ENCODE peak calls at places on chromosomes 4 and X, in six cellular contexts. S, O, F, Y, E and U are unnamed samples.

GRCh38 chr4:24796632-24797031 is 1.3 kb downstream of the SOD3 start:
- DNase-seq in S (no peak), O (peak; percentile 44), F (no peak), Y (no peak), E (peak; percentile 45), U (no peak)

GRCh38 chrX:141960573-141960972 is 56.9 kb downstream of the MAGEC1 start:
- DNase-seq in S (no peak), O (no peak), F (peak; percentile 6), Y (no peak), E (no peak), U (no peak)

GRCh38 chr4:24186466-24186865 is 296.6 kb upstream of the PPARGC1A start:
- DNase-seq in S (no peak), O (no peak), F (no peak), Y (no peak), E (no peak), U (no peak)

GRCh38 chr4:67522851-67523671 is 22.2 kb downstream of the CENPC start:
- DNase-seq in S (no peak), O (no peak), F (peak; percentile 82), Y (no peak), E (no peak), U (peak; percentile 31)

GRCh38 chrX:149937881-149938426 is 337 bp downstream of the EOLA2 start:
- DNase-seq in S (no peak), O (no peak), F (no peak), Y (no peak), E (no peak), U (no peak)

GRCh38 chr4:102263024-102263787 is 82.1 kb downstream of the SLC39A8 start:
- DNase-seq in S (no peak), O (no peak), F (peak; percentile 64), Y (peak; percentile 51), E (no peak), U (peak; percentile 55)

GRCh38 chr4:2830632-2831610 is 12.7 kb upstream of the ADD1 start:
- DNase-seq in S (no peak), O (peak; percentile 62), F (no peak), Y (no peak), E (no peak), U (no peak)

GRCh38 chr4:123390846-123391456 is 5.6 kb upstream of the SPRY1 start:
- DNase-seq in S (no peak), O (no peak), F (peak; percentile 46), Y (peak; percentile 4), E (no peak), U (no peak)

GRCh38 chr4:59409647-59410046 is 1790.5 kb upstream of the ADGRL3 start:
- DNase-seq in S (no peak), O (no peak), F (no peak), Y (no peak), E (no peak), U (no peak)

GRCh38 chr4:91984466-91984865 is 319.3 kb upstream of the GRID2 start:
- DNase-seq in S (no peak), O (no peak), F (no peak), Y (no peak), E (no peak), U (no peak)

GRCh38 chr4:1933700-1934099 is 62.5 kb downstream of the NSD2 start:
- DNase-seq in S (no peak), O (no peak), F (no peak), Y (no peak), E (no peak), U (no peak)

GRCh38 chrX:10158279-10158939 is 1.6 kb downstream of the CLCN4 start:
- DNase-seq in S (peak; percentile 67), O (no peak), F (peak; percentile 37), Y (no peak), E (no peak), U (no peak)
- H3K27ac ChIP-seq in S (no peak overlapping the region), O (no peak overlapping the region), F (peak overlapping the region; percentile 95), Y (no peak overlapping the region), E (no peak overlapping the region), U (no peak overlapping the region)

GRCh38 chr4:77862478-77863216 is at the start of gene MRPL1:
- DNase-seq in S (peak; percentile 82), O (peak; percentile 95), F (peak; percentile 97), Y (peak; percentile 95), E (peak; percentile 97), U (peak; percentile 86)
- TF ChIP-seq CTCF in S (peak; percentile 18), O (no peak), F (no peak), Y (no peak), E (no peak), U (peak; percentile 40)

GRCh38 chr4:182238355-182238931 is 4.8 kb upstream of the TENM3 start:
- DNase-seq in S (no peak), O (no peak), F (no peak), Y (no peak), E (peak; percentile 60), U (peak; percentile 87)

GRCh38 chr4:182242793-182243192 is 409 bp upstream of the TENM3 start:
- DNase-seq in S (no peak), O (no peak), F (no peak), Y (no peak), E (no peak), U (peak; percentile 58)

GRCh38 chr4:182236186-182236585 is 7.0 kb upstream of the TENM3 start:
- DNase-seq in S (no peak), O (no peak), F (no peak), Y (no peak), E (no peak), U (no peak)

GRCh38 chr4:182245041-182245440 is 1.8 kb downstream of the TENM3 start:
- DNase-seq in S (no peak), O (no peak), F (no peak), Y (no peak), E (peak; percentile 17), U (no peak)

DNA sequence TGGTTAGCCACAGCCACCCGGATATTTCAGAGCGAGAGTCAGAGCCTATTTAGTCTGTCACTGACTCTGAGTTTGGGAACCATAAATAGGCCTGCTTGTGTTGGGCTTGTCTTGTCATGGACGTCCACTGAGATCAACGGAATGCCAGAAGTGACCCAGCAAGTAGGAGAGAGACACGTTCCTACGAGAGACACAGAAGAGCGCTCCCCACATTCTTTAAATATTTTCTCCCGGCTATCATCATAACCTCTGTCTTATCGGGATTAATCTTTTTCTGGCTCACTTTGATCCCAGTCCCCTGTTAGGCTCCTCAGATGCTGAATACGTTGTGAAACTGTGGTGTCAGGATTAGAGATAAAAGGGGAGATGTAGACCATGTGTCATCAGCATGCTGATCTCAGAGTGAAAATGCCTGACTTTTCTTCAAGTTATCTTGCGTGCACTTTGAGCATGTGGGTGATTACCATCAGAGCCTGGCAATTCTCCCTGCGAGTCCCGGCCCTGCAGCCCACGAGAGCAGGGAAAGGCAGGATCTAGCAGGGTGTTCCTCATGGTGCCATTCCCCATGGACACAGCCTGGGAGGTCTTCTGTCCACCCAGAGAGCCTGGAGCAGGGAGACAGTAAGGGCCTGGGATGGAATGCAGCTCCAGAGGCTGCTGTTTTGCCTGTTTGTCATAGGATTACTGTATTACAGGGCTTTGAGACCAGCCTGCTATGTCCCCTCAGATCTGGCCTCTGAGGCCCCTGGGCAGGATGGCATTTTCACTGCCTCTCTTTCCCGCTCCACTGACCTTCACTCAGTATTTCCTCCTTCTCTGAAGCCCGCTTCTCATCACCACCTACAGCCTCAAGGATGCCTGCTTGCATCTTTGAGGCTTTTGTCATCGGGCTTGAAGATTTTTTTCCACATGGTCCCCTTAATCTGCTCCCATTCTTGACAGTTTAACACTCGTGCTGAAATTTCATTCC is 2.8 kb upstream of the TENM3 start:
- DNase-seq in S (no peak), O (no peak), F (no peak), Y (no peak), E (peak; percentile 75), U (peak; percentile 96)
- H3K4me1 ChIP-seq in S (peaks cover 13% of the 10 kb centered on the region), O (no peaks in the 10 kb centered on the region), F (no peaks in the 10 kb centered on the region), Y (peaks cover 39% of the 10 kb centered on the region), E (no peaks in the 10 kb centered on the region), U (peaks cover 30% of the 10 kb centered on the region)

GRCh38 chr4:155523358-155523757 is 143.3 kb upstream of the GUCY1A1 start:
- DNase-seq in S (no peak), O (no peak), F (no peak), Y (no peak), E (no peak), U (no peak)

GRCh38 chr4:155526452-155527169 is 140.0 kb upstream of the GUCY1A1 start:
- DNase-seq in S (no peak), O (no peak), F (peak; percentile 86), Y (no peak), E (no peak), U (no peak)

GRCh38 chr4:155515444-155515843 is 138.7 kb upstream of the MAP9 start:
- DNase-seq in S (no peak), O (no peak), F (no peak), Y (no peak), E (no peak), U (no peak)

GRCh38 chr4:155522201-155522600 is 144.4 kb upstream of the GUCY1A1 start:
- DNase-seq in S (no peak), O (no peak), F (no peak), Y (no peak), E (no peak), U (no peak)

DNA sequence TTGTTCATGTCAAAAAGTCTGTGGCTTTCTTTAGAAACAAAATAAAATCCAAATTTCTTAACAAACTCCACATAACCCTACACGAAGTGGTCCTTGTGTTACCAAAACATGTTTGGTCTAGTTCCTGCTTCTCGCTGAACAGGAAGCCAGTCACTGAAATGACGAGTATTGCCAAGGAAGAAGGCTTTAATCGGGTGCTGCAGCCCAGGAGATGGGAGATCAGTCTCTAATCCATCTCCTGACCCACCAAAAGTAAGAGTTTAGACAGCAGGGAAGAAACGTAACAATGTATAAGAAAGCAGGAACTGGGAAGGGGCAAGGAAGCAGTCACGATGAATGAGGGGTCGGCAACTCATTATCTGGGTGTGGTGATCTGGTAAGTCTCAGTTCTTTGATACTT is 144.6 kb upstream of the MAP9 start:
- DNase-seq in S (no peak), O (no peak), F (no peak), Y (no peak), E (no peak), U (no peak)
- H3K27ac ChIP-seq in S (no peak overlapping the region), O (no peak overlapping the region), F (no peak overlapping the region), Y (no peak overlapping the region), E (peak overlapping the region; percentile 34), U (no peak overlapping the region)

GRCh38 chr4:87150498-87151261 is 69.7 kb downstream of the KLHL8 start:
- DNase-seq in S (no peak), O (no peak), F (peak; percentile 87), Y (peak; percentile 55), E (no peak), U (peak; percentile 61)

GRCh38 chr4:87151730-87152129 is 68.7 kb downstream of the KLHL8 start:
- DNase-seq in S (no peak), O (no peak), F (peak; percentile 32), Y (no peak), E (no peak), U (no peak)

GRCh38 chr4:87153078-87153477 is 67.3 kb downstream of the KLHL8 start:
- DNase-seq in S (no peak), O (no peak), F (no peak), Y (no peak), E (no peak), U (no peak)

DNA sequence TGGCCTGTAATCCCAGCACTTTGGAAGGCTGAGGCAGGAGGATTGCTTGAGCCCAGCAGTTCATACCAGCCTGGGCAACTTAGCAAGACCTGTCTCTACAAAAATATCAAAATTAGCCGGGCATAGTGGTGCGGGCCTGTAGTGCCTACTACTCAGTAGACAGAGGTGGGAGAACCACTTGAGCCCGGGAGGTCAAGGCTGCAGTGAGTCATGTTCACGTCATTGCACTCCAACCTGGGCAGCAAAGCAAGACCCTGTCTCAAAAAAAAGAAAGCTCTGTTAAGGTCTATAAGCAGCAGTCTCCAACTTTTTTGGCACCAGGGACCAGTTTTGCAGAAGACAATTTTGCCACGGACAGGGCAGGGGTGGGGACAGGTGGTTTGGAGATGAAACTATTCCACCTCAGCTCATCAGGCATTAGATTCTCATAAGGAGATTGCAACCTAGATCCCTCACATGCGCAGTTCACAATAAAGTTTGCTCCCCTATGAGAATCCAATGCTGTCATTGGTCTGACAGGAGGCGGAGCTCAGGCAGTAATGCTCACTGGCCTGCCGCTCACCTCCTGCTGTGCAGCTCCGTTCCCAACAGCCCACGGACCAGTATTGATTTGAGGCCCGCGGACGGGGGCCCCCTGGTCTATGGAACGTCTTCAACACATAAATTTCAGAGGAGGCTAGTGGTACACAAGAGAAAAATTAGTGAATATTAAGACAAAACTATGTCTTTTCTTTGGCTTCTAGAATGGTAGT is 67.9 kb downstream of the KLHL8 start:
- DNase-seq in S (no peak), O (no peak), F (no peak), Y (no peak), E (no peak), U (no peak)
- TF ChIP-seq CTCF in S (no peak), O (no peak), F (no peak), Y (no peak), E (no peak), U (no peak)